ENCODE peak calls at places on chromosomes 4 and X, in four cellular contexts. One of them, this sample, is unnamed.

GRCh38 chrX:104112326-104112951 is at the start of gene ZCCHC18:
- DNase-seq in cardiac muscle cell: peak
- DNase-seq in fibroblast of pulmonary artery: peak
- DNase-seq in kidney epithelial cell: no peak
- DNase-seq in this sample: no peak

GRCh38 chr4:21769404-21770147 is 179.0 kb downstream of the KCNIP4 start:
- DNase-seq in kidney epithelial cell: peak
- DNase-seq in fibroblast of pulmonary artery: peak
- DNase-seq in cardiac muscle cell: no peak
- DNase-seq in this sample: no peak

GRCh38 chrX:74458738-74459137 is 37.4 kb downstream of the SLC16A2 start:
- DNase-seq in kidney epithelial cell: peak
- DNase-seq in cardiac muscle cell: no peak
- DNase-seq in fibroblast of pulmonary artery: peak
- DNase-seq in this sample: peak

GRCh38 chr4:139822391-139822790 is 156.8 kb downstream of the MGST2 start:
- DNase-seq in fibroblast of pulmonary artery: no peak
- DNase-seq in kidney epithelial cell: no peak
- DNase-seq in cardiac muscle cell: no peak
- DNase-seq in this sample: no peak

GRCh38 chrX:146907391-146908240 is 93.1 kb upstream of the CXorf51A start:
- DNase-seq in fibroblast of pulmonary artery: no peak
- DNase-seq in cardiac muscle cell: no peak
- DNase-seq in kidney epithelial cell: no peak
- DNase-seq in this sample: no peak

GRCh38 chr4:55866973-55867574 is 13.6 kb downstream of the EXOC1 start:
- DNase-seq in kidney epithelial cell: peak
- DNase-seq in fibroblast of pulmonary artery: peak
- DNase-seq in cardiac muscle cell: peak
- DNase-seq in this sample: peak

GRCh38 chr4:182221987-182222386 is 21.2 kb upstream of the TENM3 start:
- DNase-seq in kidney epithelial cell: no peak
- DNase-seq in cardiac muscle cell: no peak
- DNase-seq in fibroblast of pulmonary artery: no peak
- DNase-seq in this sample: no peak

GRCh38 chr4:3702551-3703221 is 63.5 kb upstream of the ADRA2C start:
- DNase-seq in fibroblast of pulmonary artery: no peak
- DNase-seq in cardiac muscle cell: no peak
- DNase-seq in kidney epithelial cell: no peak
- DNase-seq in this sample: no peak

GRCh38 chr4:184168406-184169019 is 49.2 kb downstream of the ENPP6 start:
- DNase-seq in cardiac muscle cell: peak
- DNase-seq in kidney epithelial cell: peak
- DNase-seq in fibroblast of pulmonary artery: peak
- DNase-seq in this sample: no peak

GRCh38 chrX:107849747-107850478 is 24.2 kb downstream of the MID2 start:
- DNase-seq in cardiac muscle cell: no peak
- DNase-seq in fibroblast of pulmonary artery: no peak
- DNase-seq in kidney epithelial cell: no peak
- DNase-seq in this sample: no peak

GRCh38 chr4:165605811-165606210 is 227.0 kb downstream of the CPE start:
- DNase-seq in kidney epithelial cell: no peak
- DNase-seq in cardiac muscle cell: no peak
- DNase-seq in fibroblast of pulmonary artery: no peak
- DNase-seq in this sample: no peak

GRCh38 chr4:69907151-69907550 is 23.7 kb upstream of the CSN1S1 start:
- DNase-seq in fibroblast of pulmonary artery: peak
- DNase-seq in cardiac muscle cell: no peak
- DNase-seq in kidney epithelial cell: no peak
- DNase-seq in this sample: no peak

GRCh38 chr4:13173974-13174373 is 310.2 kb downstream of the RAB28 start:
- DNase-seq in kidney epithelial cell: no peak
- DNase-seq in fibroblast of pulmonary artery: peak
- DNase-seq in cardiac muscle cell: no peak
- DNase-seq in this sample: no peak

GRCh38 chrX:132030264-132030663 is 7.2 kb downstream of the STK26 start:
- DNase-seq in kidney epithelial cell: no peak
- DNase-seq in fibroblast of pulmonary artery: no peak
- DNase-seq in cardiac muscle cell: no peak
- DNase-seq in this sample: no peak

GRCh38 chr4:6416518-6417286 is 55.7 kb downstream of the PPP2R2C start:
- DNase-seq in fibroblast of pulmonary artery: no peak
- DNase-seq in cardiac muscle cell: no peak
- DNase-seq in kidney epithelial cell: no peak
- DNase-seq in this sample: no peak

GRCh38 chr4:121674696-121675095 is 22.1 kb downstream of the ANXA5 start:
- DNase-seq in fibroblast of pulmonary artery: no peak
- DNase-seq in cardiac muscle cell: no peak
- DNase-seq in kidney epithelial cell: no peak
- DNase-seq in this sample: no peak

GRCh38 chr4:55445921-55446577 is 50.3 kb downstream of the TMEM165 start:
- DNase-seq in kidney epithelial cell: peak
- DNase-seq in cardiac muscle cell: no peak
- DNase-seq in fibroblast of pulmonary artery: peak
- DNase-seq in this sample: peak

GRCh38 chr4:40417941-40418340 is 82.8 kb downstream of the CHRNA9 start:
- DNase-seq in cardiac muscle cell: no peak
- DNase-seq in fibroblast of pulmonary artery: no peak
- DNase-seq in kidney epithelial cell: no peak
- DNase-seq in this sample: no peak

GRCh38 chr4:186021461-186022167 is 47.3 kb upstream of the TLR3 start:
- DNase-seq in kidney epithelial cell: peak
- DNase-seq in cardiac muscle cell: peak
- DNase-seq in fibroblast of pulmonary artery: peak
- DNase-seq in this sample: no peak

GRCh38 chr4:184898793-184899192 is 73.0 kb upstream of the ACSL1 start:
- DNase-seq in cardiac muscle cell: no peak
- DNase-seq in kidney epithelial cell: no peak
- DNase-seq in fibroblast of pulmonary artery: no peak
- DNase-seq in this sample: no peak

GRCh38 chr4:188697217-188697616 is 558.0 kb downstream of the TRIML1 start:
- DNase-seq in cardiac muscle cell: no peak
- DNase-seq in kidney epithelial cell: no peak
- DNase-seq in fibroblast of pulmonary artery: no peak
- DNase-seq in this sample: no peak

GRCh38 chr4:155667538-155668511 is 1.2 kb downstream of the GUCY1A1 start:
- DNase-seq in cardiac muscle cell: peak
- DNase-seq in kidney epithelial cell: no peak
- DNase-seq in fibroblast of pulmonary artery: peak
- DNase-seq in this sample: no peak

GRCh38 chrX:134460861-134461218 is 875 bp downstream of the HPRT1 start:
- DNase-seq in fibroblast of pulmonary artery: no peak
- DNase-seq in cardiac muscle cell: peak
- DNase-seq in kidney epithelial cell: no peak
- DNase-seq in this sample: no peak

GRCh38 chr4:119300072-119300387 is 21.9 kb downstream of the FABP2 start:
- DNase-seq in kidney epithelial cell: no peak
- DNase-seq in cardiac muscle cell: peak
- DNase-seq in fibroblast of pulmonary artery: peak
- DNase-seq in this sample: no peak

GRCh38 chrX:113929004-113929403 is 654.9 kb upstream of the HTR2C start:
- DNase-seq in cardiac muscle cell: peak
- DNase-seq in kidney epithelial cell: peak
- DNase-seq in fibroblast of pulmonary artery: peak
- DNase-seq in this sample: no peak

GRCh38 chr4:38509551-38509950 is 154.4 kb upstream of the KLF3 start:
- DNase-seq in cardiac muscle cell: no peak
- DNase-seq in fibroblast of pulmonary artery: no peak
- DNase-seq in kidney epithelial cell: no peak
- DNase-seq in this sample: no peak

GRCh38 chr4:84530449-84530848 is 31.4 kb upstream of the NKX6-1 start:
- DNase-seq in kidney epithelial cell: no peak
- DNase-seq in cardiac muscle cell: no peak
- DNase-seq in fibroblast of pulmonary artery: peak
- DNase-seq in this sample: peak

GRCh38 chr4:23333946-23334878 is 555.6 kb downstream of the PPARGC1A start:
- DNase-seq in cardiac muscle cell: peak
- DNase-seq in fibroblast of pulmonary artery: peak
- DNase-seq in kidney epithelial cell: peak
- DNase-seq in this sample: peak

GRCh38 chr4:3485011-3485881 is 22.1 kb downstream of the DOK7 start:
- DNase-seq in kidney epithelial cell: no peak
- DNase-seq in cardiac muscle cell: no peak
- DNase-seq in fibroblast of pulmonary artery: no peak
- DNase-seq in this sample: no peak

GRCh38 chr4:110663738-110664444 is 41.0 kb upstream of the PITX2 start:
- DNase-seq in kidney epithelial cell: peak
- DNase-seq in fibroblast of pulmonary artery: no peak
- DNase-seq in cardiac muscle cell: no peak
- DNase-seq in this sample: peak

GRCh38 chrX:40154229-40154852 is 56.6 kb upstream of the BCOR start:
- DNase-seq in cardiac muscle cell: peak
- DNase-seq in kidney epithelial cell: no peak
- DNase-seq in fibroblast of pulmonary artery: peak
- DNase-seq in this sample: no peak

GRCh38 chrX:46216406-46216805 is 328.8 kb downstream of the ZNF674 start:
- DNase-seq in cardiac muscle cell: no peak
- DNase-seq in kidney epithelial cell: no peak
- DNase-seq in fibroblast of pulmonary artery: no peak
- DNase-seq in this sample: no peak

GRCh38 chr4:6221296-6221850 is 21.0 kb upstream of the JAKMIP1 start:
- DNase-seq in fibroblast of pulmonary artery: no peak
- DNase-seq in cardiac muscle cell: no peak
- DNase-seq in kidney epithelial cell: no peak
- DNase-seq in this sample: no peak

GRCh38 chr4:80266267-80266901 is at the start of gene FGF5:
- DNase-seq in fibroblast of pulmonary artery: peak
- DNase-seq in kidney epithelial cell: peak
- DNase-seq in cardiac muscle cell: peak
- DNase-seq in this sample: peak

GRCh38 chr4:82561745-82562552 is at the start of gene TMEM150C:
- DNase-seq in cardiac muscle cell: peak
- DNase-seq in fibroblast of pulmonary artery: peak
- DNase-seq in kidney epithelial cell: no peak
- DNase-seq in this sample: no peak

GRCh38 chrX:72526534-72527508 is 45.8 kb downstream of the HDAC8 start:
- DNase-seq in cardiac muscle cell: no peak
- DNase-seq in kidney epithelial cell: no peak
- DNase-seq in fibroblast of pulmonary artery: peak
- DNase-seq in this sample: no peak

GRCh38 chrX:73262991-73263390 is 48.3 kb upstream of the NAP1L2 start:
- DNase-seq in cardiac muscle cell: no peak
- DNase-seq in fibroblast of pulmonary artery: no peak
- DNase-seq in kidney epithelial cell: no peak
- DNase-seq in this sample: no peak

GRCh38 chrX:5648941-5649568 is 579.6 kb downstream of the NLGN4X start:
- DNase-seq in kidney epithelial cell: no peak
- DNase-seq in cardiac muscle cell: no peak
- DNase-seq in fibroblast of pulmonary artery: no peak
- DNase-seq in this sample: no peak

GRCh38 chrX:5644786-5645185 is 583.9 kb downstream of the NLGN4X start:
- DNase-seq in kidney epithelial cell: no peak
- DNase-seq in fibroblast of pulmonary artery: no peak
- DNase-seq in cardiac muscle cell: no peak
- DNase-seq in this sample: no peak

GRCh38 chrX:5650904-5651303 is 577.8 kb downstream of the NLGN4X start:
- DNase-seq in cardiac muscle cell: no peak
- DNase-seq in fibroblast of pulmonary artery: no peak
- DNase-seq in kidney epithelial cell: no peak
- DNase-seq in this sample: no peak

DNA sequence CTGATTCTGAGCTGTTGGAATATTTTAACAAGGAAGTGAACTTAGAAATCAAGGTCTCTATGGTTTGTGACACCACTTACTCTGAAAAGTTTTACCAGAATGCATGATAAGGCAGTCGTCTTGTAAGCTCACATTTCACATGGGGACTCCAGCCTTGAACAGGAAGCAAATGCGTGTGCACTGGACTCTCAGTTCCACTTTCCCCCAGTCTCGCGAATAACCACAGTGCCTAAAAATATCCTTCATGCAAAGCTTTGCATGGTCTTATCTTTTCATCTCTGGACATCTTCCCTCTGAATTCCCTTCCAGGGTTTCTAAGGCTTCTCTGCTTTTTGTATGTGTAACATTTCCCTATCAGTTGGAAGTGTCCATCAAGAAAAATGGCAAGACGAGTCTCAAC is 581.8 kb downstream of the NLGN4X start:
- DNase-seq in cardiac muscle cell: no peak
- DNase-seq in fibroblast of pulmonary artery: no peak
- DNase-seq in kidney epithelial cell: no peak
- DNase-seq in this sample: no peak
- H3K4me3 ChIP-seq in cardiac muscle cell: no peak
- H3K4me3 ChIP-seq in fibroblast of pulmonary artery: no peak
- H3K4me3 ChIP-seq in kidney epithelial cell: no peak
- H3K4me3 ChIP-seq in this sample: no peak

GRCh38 chr4:61762722-61763627 is 562.8 kb downstream of the ADGRL3 start:
- DNase-seq in cardiac muscle cell: no peak
- DNase-seq in kidney epithelial cell: no peak
- DNase-seq in fibroblast of pulmonary artery: no peak
- DNase-seq in this sample: no peak

GRCh38 chr4:61760820-61761219 is 560.7 kb downstream of the ADGRL3 start:
- DNase-seq in fibroblast of pulmonary artery: no peak
- DNase-seq in cardiac muscle cell: no peak
- DNase-seq in kidney epithelial cell: no peak
- DNase-seq in this sample: no peak

GRCh38 chr4:61763682-61764081 is 563.6 kb downstream of the ADGRL3 start:
- DNase-seq in cardiac muscle cell: no peak
- DNase-seq in fibroblast of pulmonary artery: no peak
- DNase-seq in kidney epithelial cell: no peak
- DNase-seq in this sample: no peak
- H3K4me3 ChIP-seq in cardiac muscle cell: no peak
- H3K4me3 ChIP-seq in fibroblast of pulmonary artery: no peak
- H3K4me3 ChIP-seq in kidney epithelial cell: no peak
- H3K4me3 ChIP-seq in this sample: no peak

DNA sequence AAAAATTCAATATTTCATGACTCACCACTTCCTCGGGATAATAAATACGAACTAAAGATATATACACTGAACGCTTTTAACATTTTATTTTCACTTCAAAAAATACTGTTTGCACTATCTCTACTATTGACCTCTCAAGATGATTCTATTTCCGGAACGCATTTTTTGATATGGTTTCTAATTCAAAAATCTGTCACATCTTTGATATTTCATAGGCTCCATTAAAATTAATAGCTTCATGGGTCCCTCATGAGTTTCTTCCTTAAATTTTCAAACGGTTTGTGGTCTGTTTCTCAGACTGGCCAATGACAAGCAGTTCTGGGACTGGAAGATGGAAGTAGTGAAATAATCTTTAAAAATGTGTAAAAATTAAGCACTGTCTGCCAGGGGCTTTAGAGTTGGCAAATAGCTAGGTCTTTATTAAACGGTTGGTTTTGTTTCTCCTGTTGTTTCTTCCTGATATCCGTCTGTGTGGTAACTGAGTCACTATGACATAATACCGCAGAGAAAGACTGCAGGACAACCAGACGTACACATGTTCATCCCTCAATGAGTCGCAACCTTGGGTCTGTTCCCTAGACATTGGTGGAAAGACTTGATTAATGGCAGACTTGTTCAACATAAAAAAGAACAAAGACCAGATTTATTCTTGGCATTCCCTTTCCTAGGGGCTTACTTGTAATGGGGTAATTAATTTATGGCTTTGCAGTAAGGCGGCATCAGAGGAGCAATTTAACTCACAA is 133.8 kb downstream of the PALLD start:
- DNase-seq in kidney epithelial cell: peak
- DNase-seq in cardiac muscle cell: no peak
- DNase-seq in fibroblast of pulmonary artery: peak
- DNase-seq in this sample: no peak
- H3K4me3 ChIP-seq in kidney epithelial cell: peak
- H3K4me3 ChIP-seq in cardiac muscle cell: peak
- H3K4me3 ChIP-seq in fibroblast of pulmonary artery: peak
- H3K4me3 ChIP-seq in this sample: peak

GRCh38 chr4:76718021-76718420 is 179.9 kb downstream of the SOWAHB start:
- DNase-seq in fibroblast of pulmonary artery: no peak
- DNase-seq in kidney epithelial cell: no peak
- DNase-seq in cardiac muscle cell: no peak
- DNase-seq in this sample: no peak
- H3K4me3 ChIP-seq in fibroblast of pulmonary artery: no peak
- H3K4me3 ChIP-seq in kidney epithelial cell: no peak
- H3K4me3 ChIP-seq in cardiac muscle cell: no peak
- H3K4me3 ChIP-seq in this sample: no peak

This sample was measured in HFF-Myc.